ENCODE peak calls at places on chromosomes 7 and 10, in six cellular contexts. One of them, this sample, is unnamed.

GRCh38 chr7:29609162-29610030 is 45.8 kb downstream of the PRR15 start:
- DNase-seq in NCI-H2029: peak
- DNase-seq in left ventricle myocardium inferior: no peak
- DNase-seq in HuH-7.5: peak
- DNase-seq in EL: peak
- DNase-seq in non-pigmented ciliary epithelial cell: no peak
- DNase-seq in this sample: no peak

GRCh38 chr10:98144985-98145384 is 10.5 kb downstream of the R3HCC1L start:
- DNase-seq in non-pigmented ciliary epithelial cell: no peak
- DNase-seq in HuH-7.5: no peak
- DNase-seq in left ventricle myocardium inferior: no peak
- DNase-seq in NCI-H2029: no peak
- DNase-seq in EL: no peak
- DNase-seq in this sample: no peak

GRCh38 chr10:2210083-2210482 is 472.8 kb upstream of the ADARB2 start:
- DNase-seq in left ventricle myocardium inferior: no peak
- DNase-seq in non-pigmented ciliary epithelial cell: no peak
- DNase-seq in NCI-H2029: no peak
- DNase-seq in EL: no peak
- DNase-seq in HuH-7.5: no peak
- DNase-seq in this sample: no peak

GRCh38 chr10:75588031-75588430 is 156.6 kb downstream of the LRMDA start:
- DNase-seq in NCI-H2029: no peak
- DNase-seq in HuH-7.5: no peak
- DNase-seq in left ventricle myocardium inferior: no peak
- DNase-seq in EL: no peak
- DNase-seq in non-pigmented ciliary epithelial cell: no peak
- DNase-seq in this sample: no peak

GRCh38 chr10:33228426-33228825 is 106.0 kb downstream of the NRP1 start:
- DNase-seq in HuH-7.5: no peak
- DNase-seq in left ventricle myocardium inferior: no peak
- DNase-seq in EL: no peak
- DNase-seq in NCI-H2029: no peak
- DNase-seq in non-pigmented ciliary epithelial cell: no peak
- DNase-seq in this sample: no peak

GRCh38 chr7:388023-388355 is 98.0 kb downstream of the FOXL3 start:
- DNase-seq in NCI-H2029: no peak
- DNase-seq in EL: no peak
- DNase-seq in non-pigmented ciliary epithelial cell: no peak
- DNase-seq in HuH-7.5: no peak
- DNase-seq in left ventricle myocardium inferior: no peak
- DNase-seq in this sample: no peak

GRCh38 chr10:123398180-123398591 is 244.0 kb downstream of the BUB3 start:
- DNase-seq in NCI-H2029: no peak
- DNase-seq in EL: no peak
- DNase-seq in HuH-7.5: no peak
- DNase-seq in left ventricle myocardium inferior: no peak
- DNase-seq in non-pigmented ciliary epithelial cell: no peak
- DNase-seq in this sample: no peak

GRCh38 chr7:40977533-40977932 is 725.4 kb downstream of the INHBA start:
- DNase-seq in NCI-H2029: no peak
- DNase-seq in EL: no peak
- DNase-seq in HuH-7.5: no peak
- DNase-seq in left ventricle myocardium inferior: no peak
- DNase-seq in non-pigmented ciliary epithelial cell: no peak
- DNase-seq in this sample: no peak

GRCh38 chr10:81873932-81874816 is 820 bp upstream of the NRG3 start:
- DNase-seq in NCI-H2029: no peak
- DNase-seq in left ventricle myocardium inferior: peak
- DNase-seq in EL: no peak
- DNase-seq in HuH-7.5: peak
- DNase-seq in non-pigmented ciliary epithelial cell: no peak
- DNase-seq in this sample: no peak

GRCh38 chr7:138363721-138364120 is 96.3 kb upstream of the TRIM24 start:
- DNase-seq in left ventricle myocardium inferior: no peak
- DNase-seq in NCI-H2029: no peak
- DNase-seq in EL: no peak
- DNase-seq in non-pigmented ciliary epithelial cell: no peak
- DNase-seq in HuH-7.5: no peak
- DNase-seq in this sample: no peak

GRCh38 chr10:131561897-131562296 is 250.4 kb upstream of the TCERG1L start:
- DNase-seq in HuH-7.5: no peak
- DNase-seq in non-pigmented ciliary epithelial cell: no peak
- DNase-seq in NCI-H2029: peak
- DNase-seq in left ventricle myocardium inferior: no peak
- DNase-seq in EL: no peak
- DNase-seq in this sample: peak

GRCh38 chr10:127990846-127991542 is 84.1 kb downstream of the PTPRE start:
- DNase-seq in non-pigmented ciliary epithelial cell: peak
- DNase-seq in NCI-H2029: no peak
- DNase-seq in EL: peak
- DNase-seq in left ventricle myocardium inferior: no peak
- DNase-seq in HuH-7.5: no peak
- DNase-seq in this sample: no peak

GRCh38 chr10:63166742-63167258 is 33.7 kb downstream of the NRBF2 start:
- DNase-seq in non-pigmented ciliary epithelial cell: peak
- DNase-seq in EL: peak
- DNase-seq in HuH-7.5: no peak
- DNase-seq in left ventricle myocardium inferior: no peak
- DNase-seq in NCI-H2029: peak
- DNase-seq in this sample: no peak

GRCh38 chr10:17006631-17007161 is 122.9 kb downstream of the CUBN start:
- DNase-seq in EL: peak
- DNase-seq in non-pigmented ciliary epithelial cell: no peak
- DNase-seq in HuH-7.5: no peak
- DNase-seq in left ventricle myocardium inferior: no peak
- DNase-seq in NCI-H2029: no peak
- DNase-seq in this sample: no peak

GRCh38 chr7:97269741-97270140 is 152.2 kb downstream of the SDHAF3 start:
- DNase-seq in HuH-7.5: no peak
- DNase-seq in left ventricle myocardium inferior: no peak
- DNase-seq in EL: no peak
- DNase-seq in non-pigmented ciliary epithelial cell: no peak
- DNase-seq in NCI-H2029: no peak
- DNase-seq in this sample: no peak

GRCh38 chr10:121926157-121926556 is 1.7 kb downstream of the ATE1 start:
- DNase-seq in EL: no peak
- DNase-seq in HuH-7.5: no peak
- DNase-seq in left ventricle myocardium inferior: no peak
- DNase-seq in non-pigmented ciliary epithelial cell: no peak
- DNase-seq in NCI-H2029: no peak
- DNase-seq in this sample: peak

GRCh38 chr10:20677340-20677739 is 219.8 kb downstream of the NEBL start:
- DNase-seq in non-pigmented ciliary epithelial cell: no peak
- DNase-seq in HuH-7.5: no peak
- DNase-seq in EL: no peak
- DNase-seq in left ventricle myocardium inferior: no peak
- DNase-seq in NCI-H2029: no peak
- DNase-seq in this sample: no peak

GRCh38 chr7:112079671-112080070 is 126.5 kb downstream of the DOCK4 start:
- DNase-seq in HuH-7.5: no peak
- DNase-seq in EL: peak
- DNase-seq in NCI-H2029: no peak
- DNase-seq in non-pigmented ciliary epithelial cell: no peak
- DNase-seq in left ventricle myocardium inferior: no peak
- DNase-seq in this sample: no peak

GRCh38 chr10:98411768-98412167 is 3.2 kb downstream of the PYROXD2 start:
- DNase-seq in left ventricle myocardium inferior: no peak
- DNase-seq in EL: peak
- DNase-seq in HuH-7.5: no peak
- DNase-seq in non-pigmented ciliary epithelial cell: no peak
- DNase-seq in NCI-H2029: no peak
- DNase-seq in this sample: no peak

GRCh38 chr10:1515780-1516491 is 221.4 kb downstream of the ADARB2 start:
- DNase-seq in non-pigmented ciliary epithelial cell: no peak
- DNase-seq in NCI-H2029: no peak
- DNase-seq in EL: no peak
- DNase-seq in left ventricle myocardium inferior: no peak
- DNase-seq in HuH-7.5: no peak
- DNase-seq in this sample: peak

GRCh38 chr10:94429049-94429707 is 26.8 kb downstream of the TBC1D12 start:
- DNase-seq in non-pigmented ciliary epithelial cell: no peak
- DNase-seq in EL: peak
- DNase-seq in left ventricle myocardium inferior: no peak
- DNase-seq in HuH-7.5: no peak
- DNase-seq in NCI-H2029: no peak
- DNase-seq in this sample: no peak

GRCh38 chr10:12221323-12222298 is 25.6 kb downstream of the CDC123 start:
- DNase-seq in NCI-H2029: no peak
- DNase-seq in non-pigmented ciliary epithelial cell: no peak
- DNase-seq in left ventricle myocardium inferior: no peak
- DNase-seq in EL: peak
- DNase-seq in HuH-7.5: no peak
- DNase-seq in this sample: no peak

This sample was measured in osteocyte.